ENCODE peak calls at places on chromosome 3, in seven cellular contexts. V is thoracic aorta, H is brain microvascular endothelial cell, O is psoas muscle, W is fibroblast of the aortic adventitia, D is NB4, R is A549. E is an unnamed sample.

GRCh38 chr3:172607305-172608121 is 84.3 kb upstream of the TNFSF10 start:
- DNase-seq in R (no peak), D (no peak), H (peak), W (peak), O (no peak), V (no peak), E (peak)

GRCh38 chr3:67635806-67636205 is 18.6 kb downstream of the SUCLG2 start:
- DNase-seq in R (no peak), V (no peak), O (no peak), H (peak), D (no peak), W (peak), E (peak)

GRCh38 chr3:112348945-112349344 is 16.0 kb downstream of the CD200 start:
- DNase-seq in D (no peak), V (no peak), R (no peak), O (no peak), H (no peak), W (no peak), E (no peak)

GRCh38 chr3:43650345-43650744 is 28.5 kb upstream of the ANO10 start:
- DNase-seq in V (no peak), D (no peak), R (no peak), W (no peak), O (no peak), H (no peak), E (no peak)

GRCh38 chr3:156601497-156601896 is 46.6 kb upstream of the SSR3 start:
- DNase-seq in D (no peak), W (no peak), V (no peak), H (no peak), O (no peak), R (no peak), E (no peak)

GRCh38 chr3:156474560-156475389 is 80.1 kb downstream of the SSR3 start:
- DNase-seq in H (no peak), W (no peak), D (peak), O (no peak), R (no peak), V (no peak), E (peak)

GRCh38 chr3:131701153-131701791 is 198.5 kb upstream of the MRPL3 start:
- DNase-seq in H (no peak), D (no peak), V (no peak), O (no peak), W (no peak), R (no peak), E (no peak)

GRCh38 chr3:180229113-180229512 is 192.4 kb upstream of the PEX5L start:
- DNase-seq in D (peak), R (no peak), H (no peak), V (no peak), W (no peak), O (no peak), E (peak)

GRCh38 chr3:9902372-9903237 is at the start of gene IL17RE:
- DNase-seq in R (no peak), W (no peak), H (no peak), O (no peak), D (peak), V (no peak), E (no peak)

GRCh38 chr3:159371928-159372327 is 570.1 kb downstream of the MFSD1 start:
- DNase-seq in H (no peak), D (no peak), W (no peak), V (no peak), R (no peak), O (no peak), E (no peak)

GRCh38 chr3:160879859-160880258 is 123.8 kb downstream of the PPM1L start:
- DNase-seq in D (no peak), R (no peak), W (no peak), H (no peak), V (no peak), O (no peak), E (no peak)

GRCh38 chr3:184773341-184774186 is 38.4 kb upstream of the VPS8 start:
- DNase-seq in H (no peak), R (no peak), V (no peak), W (peak), O (peak), D (no peak), E (no peak)

GRCh38 chr3:152323834-152324233 is 55.1 kb downstream of the MBNL1 start:
- DNase-seq in V (no peak), W (no peak), R (no peak), O (no peak), H (no peak), D (no peak), E (no peak)

GRCh38 chr3:52891615-52892081 is 5.7 kb downstream of the STIMATE start:
- DNase-seq in V (no peak), R (no peak), W (peak), O (no peak), H (no peak), D (peak), E (no peak)

GRCh38 chr3:23600178-23600577 is 205.6 kb upstream of the UBE2E1 start:
- DNase-seq in V (no peak), R (peak), W (peak), O (no peak), D (no peak), H (peak), E (peak)

GRCh38 chr3:67723863-67724262 is 69.5 kb upstream of the SUCLG2 start:
- DNase-seq in R (no peak), D (no peak), H (no peak), W (no peak), V (no peak), O (no peak), E (no peak)

GRCh38 chr3:100087203-100087602 is 27.1 kb downstream of the FILIP1L start:
- DNase-seq in O (no peak), R (no peak), D (peak), H (peak), V (no peak), W (peak), E (peak)

GRCh38 chr3:93843981-93844380 is 129.7 kb downstream of the PROS1 start:
- DNase-seq in R (peak), V (peak), O (no peak), D (no peak), H (peak), W (peak), E (peak)

GRCh38 chr3:15512173-15512572 is 9.3 kb downstream of the COLQ start:
- DNase-seq in R (no peak), D (no peak), H (no peak), O (peak), W (peak), V (peak), E (peak)

GRCh38 chr3:154799801-154800200 is 280.3 kb upstream of the MME start:
- DNase-seq in V (no peak), O (no peak), H (no peak), R (no peak), W (peak), D (no peak), E (no peak)

GRCh38 chr3:15795563-15796308 is 2.0 kb downstream of the ANKRD28 start:
- DNase-seq in R (no peak), V (no peak), O (no peak), H (peak), W (peak), D (peak), E (peak)

GRCh38 chr3:153749070-153749610 is 372.1 kb upstream of the ARHGEF26 start:
- DNase-seq in O (no peak), W (peak), R (no peak), V (no peak), H (no peak), D (no peak), E (no peak)

GRCh38 chr3:13479332-13479581 is 849 bp upstream of the HDAC11 start:
- DNase-seq in R (no peak), V (no peak), D (no peak), O (peak), W (no peak), H (no peak), E (peak)

GRCh38 chr3:47849186-47850061 is 46.5 kb downstream of the DHX30 start:
- DNase-seq in D (no peak), V (no peak), W (no peak), R (no peak), H (no peak), O (no peak), E (no peak)

GRCh38 chr3:194328080-194328571 is 23.0 kb downstream of the CPN2 start:
- DNase-seq in R (peak), H (peak), D (peak), O (peak), V (no peak), W (peak), E (peak)

GRCh38 chr3:41202834-41203345 is 3.6 kb downstream of the CTNNB1 start:
- DNase-seq in H (peak), D (peak), W (peak), O (no peak), R (peak), V (no peak), E (peak)

GRCh38 chr3:47197287-47197686 is 33.4 kb upstream of the SETD2 start:
- DNase-seq in W (no peak), H (no peak), R (no peak), V (no peak), O (no peak), D (no peak), E (no peak)

GRCh38 chr3:144200004-144200403 is 228.4 kb downstream of the DIPK2A start:
- DNase-seq in D (no peak), W (no peak), O (no peak), V (no peak), R (no peak), H (no peak), E (no peak)

GRCh38 chr3:45057557-45057956 is 31.5 kb downstream of the CLEC3B start:
- DNase-seq in W (no peak), D (no peak), V (no peak), H (no peak), R (no peak), O (no peak), E (no peak)

GRCh38 chr3:104198136-104198535 is 1168.6 kb upstream of the ALCAM start:
- DNase-seq in W (no peak), H (no peak), R (no peak), D (no peak), V (no peak), O (no peak), E (no peak)

GRCh38 chr3:192825657-192826200 is 91.9 kb downstream of the MB21D2 start:
- DNase-seq in D (peak), O (no peak), W (peak), V (no peak), H (no peak), R (peak), E (no peak)

GRCh38 chr3:32821686-32822296 is 4.0 kb downstream of the TRIM71 start:
- DNase-seq in D (no peak), R (no peak), W (no peak), H (no peak), V (no peak), O (no peak), E (no peak)

GRCh38 chr3:69299344-69299743 is 86.5 kb downstream of the FRMD4B start:
- DNase-seq in W (no peak), V (no peak), D (no peak), H (no peak), O (no peak), R (peak), E (no peak)

GRCh38 chr3:128438488-128439072 is 28.1 kb downstream of the DNAJB8 start:
- DNase-seq in W (no peak), R (no peak), O (no peak), H (no peak), D (peak), V (no peak), E (no peak)

GRCh38 chr3:178369006-178369405 is 167.2 kb upstream of the KCNMB2 start:
- DNase-seq in O (no peak), R (no peak), V (no peak), H (no peak), W (no peak), D (no peak), E (no peak)

GRCh38 chr3:5187920-5188418 is 462 bp downstream of the EDEM1 start:
- DNase-seq in V (no peak), W (no peak), D (peak), O (peak), H (no peak), R (peak), E (no peak)

GRCh38 chr3:58497074-58497473 is 5.2 kb downstream of the KCTD6 start:
- DNase-seq in H (no peak), R (no peak), D (no peak), W (peak), V (no peak), O (no peak), E (peak)

GRCh38 chr3:99544819-99545281 is 93.5 kb upstream of the COL8A1 start:
- DNase-seq in O (no peak), V (no peak), R (no peak), D (no peak), W (peak), H (peak), E (no peak)

DNA sequence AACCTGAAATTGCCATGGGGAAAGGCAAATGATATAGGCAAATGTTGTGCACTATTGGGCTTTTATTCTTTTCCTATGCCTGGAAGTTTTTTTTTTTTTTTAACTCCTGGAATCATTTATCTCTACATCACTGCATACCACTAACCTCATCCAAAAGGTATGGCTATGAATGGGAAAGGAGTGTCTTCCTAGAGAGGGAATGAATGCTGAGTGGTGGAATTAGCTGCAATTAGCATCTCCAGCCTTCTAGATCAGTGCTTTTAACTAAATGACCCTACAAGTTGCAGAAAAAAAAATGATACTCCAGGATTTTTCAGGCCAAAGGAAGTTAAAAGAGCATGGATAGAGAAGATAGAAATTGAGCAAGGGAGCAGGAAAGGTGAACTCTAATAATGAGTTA is 429.8 kb upstream of the PDZRN3 start:
- DNase-seq in R (no peak), W (no peak), H (no peak), O (no peak), V (no peak), D (no peak), E (no peak)
- H3K4me3 ChIP-seq in R (no peak), W (no peak), H (no peak), O (no peak), V (no peak), D (no peak), E (no peak)

DNA sequence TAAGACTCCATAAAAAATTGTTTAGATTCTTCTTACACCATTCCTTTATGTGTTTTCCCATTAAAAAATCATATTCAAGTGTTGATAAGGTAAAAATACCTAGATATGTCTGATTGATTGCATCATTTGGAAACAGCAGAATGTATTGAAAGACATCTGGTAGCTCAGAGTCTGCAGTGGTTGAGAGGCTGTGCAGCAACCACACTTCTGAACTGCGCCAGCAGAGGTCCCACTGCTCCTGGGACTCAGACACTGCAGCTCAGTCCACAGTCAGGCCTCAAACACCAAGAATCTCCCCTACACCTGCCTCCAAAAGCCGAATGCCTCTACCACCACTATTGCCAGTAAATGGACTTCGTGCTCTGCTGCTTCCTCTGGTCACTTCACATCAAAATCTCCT is 176.9 kb upstream of the LMCD1 start:
- DNase-seq in W (peak), D (peak), R (peak), H (peak), O (peak), V (no peak), E (peak)
- TF ChIP-seq CTCF in W (peak), D (peak), R (peak), H (peak), O (no peak), V (peak), E (peak)

DNA sequence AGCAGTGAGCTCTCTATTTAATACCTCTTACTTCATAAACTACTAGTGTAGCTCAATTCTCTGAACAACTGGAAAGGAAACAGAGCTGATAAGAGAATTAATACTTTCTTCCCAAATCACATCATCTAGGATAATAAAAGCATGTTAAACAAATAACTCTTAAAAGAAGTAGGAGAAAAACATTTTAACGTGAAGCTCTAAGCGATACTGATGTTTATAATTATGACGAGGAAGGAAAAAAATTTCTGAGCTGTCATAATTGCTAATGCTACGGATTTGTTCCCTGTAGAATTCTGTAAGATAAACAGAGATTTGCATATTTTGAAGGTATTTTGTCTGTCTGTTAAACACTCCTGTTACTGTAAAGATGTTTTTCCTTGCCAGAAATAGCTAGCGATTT is 358.2 kb downstream of the FOXP1 start:
- DNase-seq in O (no peak), D (no peak), R (no peak), W (peak), V (no peak), H (no peak), E (no peak)
- H3K4me3 ChIP-seq in O (no peak), D (no peak), R (no peak), W (peak), V (peak), H (no peak), E (no peak)

GRCh38 chr3:188404124-188404523 is 250.2 kb downstream of the LPP start:
- DNase-seq in W (no peak), H (no peak), D (no peak), V (no peak), O (no peak), R (no peak), E (no peak)
- TF ChIP-seq CTCF in W (no peak), H (no peak), D (no peak), V (no peak), O (no peak), R (no peak), E (no peak)

GRCh38 chr3:150681037-150681436 is 22.7 kb downstream of the ERICH6 start:
- DNase-seq in O (no peak), W (no peak), V (no peak), R (no peak), H (no peak), D (no peak), E (no peak)

GRCh38 chr3:150687613-150688012 is 16.1 kb downstream of the ERICH6 start:
- DNase-seq in R (no peak), V (no peak), W (no peak), H (no peak), O (no peak), D (no peak), E (no peak)

GRCh38 chr3:150680562-150680961 is 23.2 kb downstream of the ERICH6 start:
- DNase-seq in O (no peak), D (no peak), R (no peak), V (no peak), W (no peak), H (no peak), E (no peak)

GRCh38 chr3:150682819-150683218 is 20.9 kb downstream of the ERICH6 start:
- DNase-seq in R (no peak), V (no peak), D (no peak), W (no peak), O (no peak), H (no peak), E (no peak)
- H3K4me3 ChIP-seq in R (no peak), V (no peak), D (no peak), W (no peak), O (no peak), H (no peak), E (no peak)

GRCh38 chr3:119420196-119420595 is 43.2 kb downstream of the TMEM39A start:
- DNase-seq in R (peak), H (no peak), D (no peak), W (no peak), O (no peak), V (no peak), E (no peak)
- TF ChIP-seq CTCF in R (peak), H (peak), D (no peak), W (peak), O (no peak), V (no peak), E (peak)

DNA sequence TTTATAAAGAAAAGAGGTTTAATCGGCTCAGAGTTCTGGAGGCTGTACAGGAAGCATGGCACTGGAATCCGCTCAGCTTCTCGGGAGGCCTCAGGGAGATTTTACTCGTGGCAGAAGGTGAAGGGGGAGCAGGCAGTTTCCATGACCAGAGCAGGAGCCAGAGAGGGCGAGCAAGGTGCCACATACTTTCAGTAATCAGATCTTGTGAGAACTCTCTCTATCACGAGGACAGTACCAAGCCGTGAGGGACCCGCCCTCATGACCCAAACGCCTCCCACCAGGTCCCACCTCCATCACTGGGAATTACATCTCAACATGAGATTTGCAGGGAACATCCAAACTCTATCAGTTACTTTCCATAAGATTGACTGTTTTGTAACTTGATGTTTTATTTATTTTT is 70.7 kb upstream of the SYN2 start:
- DNase-seq in V (no peak), R (no peak), W (no peak), H (no peak), D (no peak), O (no peak), E (no peak)
- H3K4me3 ChIP-seq in V (no peak), R (no peak), W (no peak), H (no peak), D (no peak), O (no peak), E (no peak)